ENCODE peak calls at places on chromosomes 7 and 10, in six cellular contexts. T, M, D, Y, F and E are unnamed samples.

GRCh38 chr10:114811769-114812353 is 9.7 kb upstream of the FHIP2A start:
- DNase-seq in T (no peak), M (no peak), D (no peak), Y (no peak), F (no peak), E (no peak)

GRCh38 chr10:33484787-33485186 is 150.3 kb upstream of the NRP1 start:
- DNase-seq in T (no peak), M (no peak), D (no peak), Y (no peak), F (no peak), E (no peak)

GRCh38 chr7:130841416-130841815 is 107.4 kb upstream of the KLF14 start:
- DNase-seq in T (no peak), M (no peak), D (no peak), Y (no peak), F (no peak), E (no peak)

GRCh38 chr10:57661206-57661605 is 606.5 kb downstream of the IPMK start:
- DNase-seq in T (no peak), M (peak), D (no peak), Y (no peak), F (no peak), E (no peak)

GRCh38 chr7:131633342-131633843 is 77.0 kb upstream of the PODXL start:
- DNase-seq in T (no peak), M (no peak), D (peak), Y (no peak), F (no peak), E (no peak)

GRCh38 chr10:44300666-44301649 is 83.9 kb downstream of the CXCL12 start:
- DNase-seq in T (no peak), M (peak), D (peak), Y (no peak), F (no peak), E (peak)

GRCh38 chr10:11154809-11155208 is 137.1 kb downstream of the CELF2 start:
- DNase-seq in T (no peak), M (no peak), D (peak), Y (no peak), F (no peak), E (no peak)

GRCh38 chr10:24790599-24790998 is 66.9 kb upstream of the ARHGAP21 start:
- DNase-seq in T (peak), M (no peak), D (peak), Y (no peak), F (no peak), E (no peak)

GRCh38 chr10:116729243-116729642 is 13.1 kb downstream of the HSPA12A start:
- DNase-seq in T (no peak), M (no peak), D (no peak), Y (no peak), F (no peak), E (no peak)

DNA sequence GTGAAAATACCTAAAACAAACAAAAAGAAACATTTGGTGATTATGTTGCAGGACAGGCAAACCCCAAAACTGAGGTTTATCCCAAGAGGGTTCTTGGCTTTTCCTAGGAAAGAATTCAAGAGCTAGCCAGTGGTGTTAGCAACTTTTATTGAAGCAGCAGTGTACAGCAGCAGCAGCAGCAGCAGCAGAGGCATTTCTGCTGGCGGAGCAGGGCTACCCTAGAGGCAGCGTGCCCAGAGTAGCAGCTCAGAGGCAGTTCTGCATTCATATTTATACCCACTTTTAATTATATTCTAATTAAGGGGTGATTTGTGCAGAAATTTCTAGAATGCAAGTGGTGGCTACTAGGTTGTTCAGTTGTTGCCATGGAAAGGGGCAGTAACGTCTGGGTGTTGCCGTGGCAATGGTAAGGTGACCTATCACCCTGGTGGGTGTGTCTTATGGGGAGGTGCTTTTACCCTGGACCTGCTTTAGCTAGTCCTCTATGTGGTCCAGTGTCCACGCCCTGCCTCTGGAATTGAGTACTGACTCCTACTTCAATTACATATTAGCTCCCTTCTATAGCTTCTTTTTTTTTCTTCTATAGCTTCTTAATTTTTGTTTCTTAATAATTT is 53.9 kb downstream of the VCL start:
- DNase-seq in T (no peak), M (no peak), D (no peak), Y (peak), F (no peak), E (no peak)
- H3K27ac ChIP-seq in T (no peak), M (no peak), D (no peak), Y (no peak), F (no peak), E (no peak)

DNA sequence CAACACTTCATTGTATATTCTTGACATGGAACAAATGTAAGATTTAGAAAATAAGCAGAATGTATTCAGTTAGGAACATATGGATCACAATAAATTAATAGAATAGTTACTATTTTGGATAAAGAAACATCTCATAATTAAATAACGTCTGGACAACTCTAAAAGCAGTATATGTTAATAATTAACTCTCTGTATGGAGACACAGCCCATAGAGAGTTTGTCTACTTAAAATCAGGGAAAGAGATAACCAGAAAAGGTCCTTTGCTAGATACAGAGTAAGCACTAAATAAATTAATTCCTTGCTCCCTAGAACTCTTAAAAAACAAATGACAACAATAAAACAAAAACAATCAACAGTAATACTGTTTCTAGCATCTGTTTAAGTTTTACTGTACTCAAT is 184.4 kb upstream of the THSD7A start:
- DNase-seq in T (no peak), M (no peak), D (no peak), Y (no peak), F (no peak), E (no peak)
- H3K27ac ChIP-seq in T (no peak), M (no peak), D (no peak), Y (no peak), F (no peak), E (no peak)

DNA sequence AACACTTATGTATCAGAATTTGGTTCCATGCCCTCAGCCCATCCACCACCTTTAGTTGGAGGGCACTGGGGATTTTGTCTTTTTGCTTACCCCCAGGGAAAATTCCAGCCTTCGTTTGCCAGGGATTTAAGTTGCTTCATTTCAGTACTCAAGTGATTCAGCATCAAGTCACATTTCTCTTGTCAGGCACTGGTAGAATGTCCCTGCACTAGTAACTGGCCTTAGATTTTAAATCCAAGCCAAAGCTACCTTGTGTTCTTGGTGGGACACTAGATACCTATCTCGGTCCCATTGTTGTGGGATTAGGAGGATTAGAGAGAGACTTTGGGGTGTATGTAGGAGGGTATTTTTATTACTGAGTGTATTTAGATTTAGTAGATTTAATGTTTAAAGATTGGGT is 613.1 kb downstream of the SUGCT start:
- DNase-seq in T (no peak), M (no peak), D (no peak), Y (no peak), F (no peak), E (peak)
- H3K27ac ChIP-seq in T (no peak), M (no peak), D (no peak), Y (no peak), F (no peak), E (no peak)

GRCh38 chr7:29091722-29092121 is 54.6 kb downstream of the CPVL start:
- DNase-seq in T (no peak), M (no peak), D (no peak), Y (peak), F (no peak), E (no peak)
- H3K27ac ChIP-seq in T (no peak), M (no peak), D (no peak), Y (no peak), F (peak), E (no peak)